ENCODE peak calls at places on chromosomes 2 and 18, in ten cellular contexts. One of them, this sample, is unnamed.

GRCh38 chr2:106191511-106192016 is 2.5 kb downstream of the UXS1 start:
- DNase-seq in HCT116: no peak
- DNase-seq in brain microvascular endothelial cell: no peak
- DNase-seq in uterus: no peak
- DNase-seq in mesendoderm: peak; percentile 52
- DNase-seq in BJ: no peak
- DNase-seq in cardiac fibroblast: no peak
- DNase-seq in keratinocyte: no peak
- DNase-seq in CD8-positive, alpha-beta memory T cell: no peak
- DNase-seq in A549: no peak
- DNase-seq in this sample: no peak

GRCh38 chr2:46800218-46800617 is 115.4 kb downstream of the MCFD2 start:
- DNase-seq in brain microvascular endothelial cell: no peak
- DNase-seq in mesendoderm: no peak
- DNase-seq in A549: no peak
- DNase-seq in CD8-positive, alpha-beta memory T cell: no peak
- DNase-seq in BJ: no peak
- DNase-seq in HCT116: no peak
- DNase-seq in keratinocyte: no peak
- DNase-seq in uterus: no peak
- DNase-seq in cardiac fibroblast: no peak
- DNase-seq in this sample: no peak

GRCh38 chr2:95391641-95392310 is 10.7 kb upstream of the FAHD2A start:
- DNase-seq in A549: no peak
- DNase-seq in BJ: no peak
- DNase-seq in mesendoderm: no peak
- DNase-seq in cardiac fibroblast: no peak
- DNase-seq in CD8-positive, alpha-beta memory T cell: no peak
- DNase-seq in HCT116: no peak
- DNase-seq in brain microvascular endothelial cell: no peak
- DNase-seq in uterus: no peak
- DNase-seq in keratinocyte: no peak
- DNase-seq in this sample: no peak

GRCh38 chr18:50661013-50661412 is 101.1 kb downstream of the MAPK4 start:
- DNase-seq in HCT116: no peak
- DNase-seq in uterus: no peak
- DNase-seq in mesendoderm: no peak
- DNase-seq in keratinocyte: no peak
- DNase-seq in BJ: no peak
- DNase-seq in A549: no peak
- DNase-seq in cardiac fibroblast: no peak
- DNase-seq in brain microvascular endothelial cell: no peak
- DNase-seq in CD8-positive, alpha-beta memory T cell: no peak
- DNase-seq in this sample: no peak

GRCh38 chr2:239465017-239466001 is 64.5 kb upstream of the HDAC4 start:
- DNase-seq in HCT116: no peak
- DNase-seq in keratinocyte: peak; percentile 64
- DNase-seq in mesendoderm: no peak
- DNase-seq in A549: peak; percentile 71
- DNase-seq in cardiac fibroblast: peak; percentile 13
- DNase-seq in BJ: no peak
- DNase-seq in brain microvascular endothelial cell: no peak
- DNase-seq in uterus: peak; percentile 37
- DNase-seq in CD8-positive, alpha-beta memory T cell: no peak
- DNase-seq in this sample: no peak

GRCh38 chr2:37583867-37584266 is 87.6 kb downstream of the CDC42EP3 start:
- DNase-seq in HCT116: no peak
- DNase-seq in A549: no peak
- DNase-seq in brain microvascular endothelial cell: peak; percentile 63
- DNase-seq in uterus: no peak
- DNase-seq in CD8-positive, alpha-beta memory T cell: no peak
- DNase-seq in BJ: no peak
- DNase-seq in mesendoderm: peak; percentile 27
- DNase-seq in cardiac fibroblast: no peak
- DNase-seq in keratinocyte: no peak
- DNase-seq in this sample: no peak

GRCh38 chr2:182058056-182058455 is 72.4 kb downstream of the PPP1R1C start:
- DNase-seq in mesendoderm: no peak
- DNase-seq in uterus: no peak
- DNase-seq in brain microvascular endothelial cell: no peak
- DNase-seq in CD8-positive, alpha-beta memory T cell: no peak
- DNase-seq in cardiac fibroblast: no peak
- DNase-seq in BJ: no peak
- DNase-seq in keratinocyte: no peak
- DNase-seq in A549: no peak
- DNase-seq in HCT116: no peak
- DNase-seq in this sample: no peak

GRCh38 chr2:192500550-192501200 is 305.9 kb upstream of the TMEFF2 start:
- DNase-seq in A549: no peak
- DNase-seq in brain microvascular endothelial cell: peak; percentile 83
- DNase-seq in BJ: no peak
- DNase-seq in CD8-positive, alpha-beta memory T cell: no peak
- DNase-seq in uterus: no peak
- DNase-seq in cardiac fibroblast: peak; percentile 94
- DNase-seq in HCT116: peak; percentile 66
- DNase-seq in mesendoderm: peak; percentile 6
- DNase-seq in keratinocyte: peak; percentile 42
- DNase-seq in this sample: no peak

DNA sequence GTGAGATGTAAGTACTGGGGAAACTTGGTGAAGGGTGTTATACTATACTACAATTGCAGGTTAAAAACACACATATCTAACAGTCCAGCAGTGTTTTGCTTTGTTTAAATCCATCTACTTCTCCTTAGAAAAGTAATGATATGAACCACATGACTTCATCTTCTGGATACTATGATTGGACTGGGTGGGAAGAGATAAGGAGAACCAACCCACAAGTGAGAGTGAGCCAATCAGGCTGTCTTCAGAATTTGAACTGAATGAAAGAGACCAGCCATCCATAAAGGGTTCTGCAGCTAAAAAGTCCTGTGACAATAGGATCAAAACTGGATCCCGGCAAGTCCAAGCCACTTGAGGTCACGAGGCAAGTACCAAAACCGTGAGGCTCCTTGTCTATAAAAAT is 46.6 kb downstream of the KANSL3 start:
- DNase-seq in CD8-positive, alpha-beta memory T cell: no peak
- DNase-seq in BJ: no peak
- DNase-seq in mesendoderm: no peak
- DNase-seq in cardiac fibroblast: no peak
- DNase-seq in HCT116: no peak
- DNase-seq in brain microvascular endothelial cell: no peak
- DNase-seq in A549: no peak
- DNase-seq in uterus: no peak
- DNase-seq in keratinocyte: no peak
- DNase-seq in this sample: no peak
- H3K4me3 ChIP-seq in CD8-positive, alpha-beta memory T cell: no peak overlapping the region
- H3K4me3 ChIP-seq in BJ: no peak overlapping the region
- H3K4me3 ChIP-seq in mesendoderm: no peak overlapping the region
- H3K4me3 ChIP-seq in cardiac fibroblast: no peak overlapping the region
- H3K4me3 ChIP-seq in HCT116: no peak overlapping the region
- H3K4me3 ChIP-seq in brain microvascular endothelial cell: no peak overlapping the region
- H3K4me3 ChIP-seq in A549: no peak overlapping the region
- H3K4me3 ChIP-seq in uterus: no peak overlapping the region
- H3K4me3 ChIP-seq in keratinocyte: no peak overlapping the region
- H3K4me3 ChIP-seq in this sample: no peak overlapping the region

GRCh38 chr2:233060500-233061006 is 411 bp downstream of the INPP5D start:
- DNase-seq in HCT116: no peak
- DNase-seq in BJ: no peak
- DNase-seq in cardiac fibroblast: no peak
- DNase-seq in uterus: no peak
- DNase-seq in CD8-positive, alpha-beta memory T cell: no peak
- DNase-seq in mesendoderm: no peak
- DNase-seq in A549: no peak
- DNase-seq in keratinocyte: no peak
- DNase-seq in brain microvascular endothelial cell: no peak
- DNase-seq in this sample: no peak

GRCh38 chr2:233059797-233060499 is at the start of gene INPP5D:
- DNase-seq in keratinocyte: no peak
- DNase-seq in CD8-positive, alpha-beta memory T cell: peak; percentile 80
- DNase-seq in A549: no peak
- DNase-seq in BJ: no peak
- DNase-seq in uterus: no peak
- DNase-seq in mesendoderm: no peak
- DNase-seq in HCT116: no peak
- DNase-seq in cardiac fibroblast: no peak
- DNase-seq in brain microvascular endothelial cell: no peak
- DNase-seq in this sample: peak; percentile 92

GRCh38 chr2:233061007-233061590 is 957 bp downstream of the INPP5D start:
- DNase-seq in uterus: no peak
- DNase-seq in cardiac fibroblast: no peak
- DNase-seq in mesendoderm: no peak
- DNase-seq in A549: no peak
- DNase-seq in keratinocyte: no peak
- DNase-seq in brain microvascular endothelial cell: no peak
- DNase-seq in BJ: no peak
- DNase-seq in CD8-positive, alpha-beta memory T cell: no peak
- DNase-seq in HCT116: no peak
- DNase-seq in this sample: peak; percentile 75

GRCh38 chr2:233058717-233059546 is 1.2 kb upstream of the INPP5D start:
- DNase-seq in HCT116: no peak
- DNase-seq in A549: no peak
- DNase-seq in keratinocyte: no peak
- DNase-seq in cardiac fibroblast: no peak
- DNase-seq in brain microvascular endothelial cell: no peak
- DNase-seq in mesendoderm: no peak
- DNase-seq in uterus: no peak
- DNase-seq in BJ: no peak
- DNase-seq in CD8-positive, alpha-beta memory T cell: no peak
- DNase-seq in this sample: no peak

GRCh38 chr2:233059547-233059796 is 670 bp upstream of the INPP5D start:
- DNase-seq in brain microvascular endothelial cell: no peak
- DNase-seq in BJ: no peak
- DNase-seq in uterus: no peak
- DNase-seq in keratinocyte: no peak
- DNase-seq in cardiac fibroblast: no peak
- DNase-seq in HCT116: no peak
- DNase-seq in A549: no peak
- DNase-seq in mesendoderm: no peak
- DNase-seq in CD8-positive, alpha-beta memory T cell: no peak
- DNase-seq in this sample: no peak
- H3K4me3 ChIP-seq in brain microvascular endothelial cell: no peak overlapping the region
- H3K4me3 ChIP-seq in BJ: no peak overlapping the region
- H3K4me3 ChIP-seq in uterus: no peak overlapping the region
- H3K4me3 ChIP-seq in keratinocyte: no peak overlapping the region
- H3K4me3 ChIP-seq in cardiac fibroblast: no peak overlapping the region
- H3K4me3 ChIP-seq in HCT116: no peak overlapping the region
- H3K4me3 ChIP-seq in A549: no peak overlapping the region
- H3K4me3 ChIP-seq in mesendoderm: no peak overlapping the region
- H3K4me3 ChIP-seq in CD8-positive, alpha-beta memory T cell: peak overlapping the region; percentile 100
- H3K4me3 ChIP-seq in this sample: peak overlapping the region; percentile 95

DNA sequence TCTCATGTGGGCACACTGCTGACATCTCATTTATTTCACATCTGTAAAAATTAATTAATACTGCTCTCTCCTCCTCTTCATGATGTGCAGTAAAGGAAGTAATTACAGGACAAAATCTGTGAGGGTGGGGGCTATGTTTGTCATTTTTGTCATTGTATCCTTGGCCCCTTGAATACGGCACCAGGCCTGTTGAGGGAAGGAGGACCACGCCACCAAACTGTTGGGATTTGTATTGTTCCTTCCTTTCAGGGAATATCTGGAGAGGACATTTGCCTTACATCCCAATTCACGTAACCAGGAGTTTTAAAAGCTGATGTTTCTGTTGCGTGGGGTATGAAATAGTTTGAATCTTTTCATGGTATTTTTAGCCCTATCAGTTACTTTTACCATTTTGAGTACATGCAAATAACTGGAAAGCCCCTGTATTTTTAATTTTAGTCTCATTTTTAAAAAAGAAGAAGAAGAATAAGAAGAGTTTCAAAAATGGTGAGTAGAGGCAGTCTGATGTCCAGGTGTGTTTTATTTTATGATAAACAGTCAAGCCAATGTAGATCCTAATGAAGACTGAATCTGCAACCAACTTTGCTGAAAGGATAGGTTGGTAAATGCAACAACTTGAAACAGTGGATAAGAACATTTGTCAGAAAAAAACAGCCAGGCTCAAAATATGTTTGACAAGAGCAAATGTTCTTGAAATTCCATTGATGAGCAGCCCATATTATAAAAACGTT is 54.3 kb downstream of the RASGRP3 start:
- DNase-seq in mesendoderm: no peak
- DNase-seq in CD8-positive, alpha-beta memory T cell: no peak
- DNase-seq in uterus: no peak
- DNase-seq in cardiac fibroblast: no peak
- DNase-seq in brain microvascular endothelial cell: no peak
- DNase-seq in HCT116: no peak
- DNase-seq in keratinocyte: no peak
- DNase-seq in A549: no peak
- DNase-seq in BJ: no peak
- DNase-seq in this sample: peak; percentile 54
- H3K4me3 ChIP-seq in mesendoderm: no peak overlapping the region
- H3K4me3 ChIP-seq in CD8-positive, alpha-beta memory T cell: no peak overlapping the region
- H3K4me3 ChIP-seq in uterus: no peak overlapping the region
- H3K4me3 ChIP-seq in cardiac fibroblast: no peak overlapping the region
- H3K4me3 ChIP-seq in brain microvascular endothelial cell: no peak overlapping the region
- H3K4me3 ChIP-seq in HCT116: no peak overlapping the region
- H3K4me3 ChIP-seq in keratinocyte: no peak overlapping the region
- H3K4me3 ChIP-seq in A549: no peak overlapping the region
- H3K4me3 ChIP-seq in BJ: no peak overlapping the region
- H3K4me3 ChIP-seq in this sample: peak overlapping the region; percentile 42

GRCh38 chr18:65751145-65752085 is 603 bp downstream of the CDH7 start:
- DNase-seq in CD8-positive, alpha-beta memory T cell: no peak
- DNase-seq in uterus: no peak
- DNase-seq in BJ: no peak
- DNase-seq in brain microvascular endothelial cell: no peak
- DNase-seq in HCT116: no peak
- DNase-seq in A549: no peak
- DNase-seq in keratinocyte: no peak
- DNase-seq in mesendoderm: peak; percentile 65
- DNase-seq in cardiac fibroblast: no peak
- DNase-seq in this sample: no peak
- H3K4me3 ChIP-seq in CD8-positive, alpha-beta memory T cell: no peak overlapping the region
- H3K4me3 ChIP-seq in uterus: no peak overlapping the region
- H3K4me3 ChIP-seq in BJ: no peak overlapping the region
- H3K4me3 ChIP-seq in brain microvascular endothelial cell: peak overlapping the region; percentile 57
- H3K4me3 ChIP-seq in HCT116: no peak overlapping the region
- H3K4me3 ChIP-seq in A549: peak overlapping the region; percentile 38
- H3K4me3 ChIP-seq in keratinocyte: no peak overlapping the region
- H3K4me3 ChIP-seq in mesendoderm: peak overlapping the region; percentile 44
- H3K4me3 ChIP-seq in cardiac fibroblast: no peak overlapping the region
- H3K4me3 ChIP-seq in this sample: no peak overlapping the region

This sample was measured in GM12865.